ENCODE peak calls at places on chromosome 4, in seven cellular contexts. N is cardiac muscle cell, W is bronchial epithelial cell, O is psoas muscle, U is fibroblast of lung, A is tibial nerve, R is heart left ventricle. T is an unnamed sample.

GRCh38 chr4:3524920-3525319 is 7.3 kb downstream of the LRPAP1 start:
- DNase-seq in N (no peak), W (no peak), O (peak), U (no peak), A (no peak), R (peak), T (no peak)

GRCh38 chr4:155392486-155393184 is 15.9 kb upstream of the MAP9 start:
- DNase-seq in N (no peak), W (peak), O (no peak), U (peak), A (no peak), R (no peak), T (peak)

GRCh38 chr4:42656736-42656985 is 244 bp downstream of the ATP8A1 start:
- DNase-seq in N (no peak), W (no peak), O (no peak), U (no peak), A (no peak), R (no peak), T (no peak)

GRCh38 chr4:122584517-122584916 is 36.3 kb downstream of the IL21 start:
- DNase-seq in N (no peak), W (peak), O (no peak), U (peak), A (no peak), R (no peak), T (peak)

GRCh38 chr4:163681208-163681821 is 186.8 kb downstream of the TMA16 start:
- DNase-seq in N (peak), W (peak), O (no peak), U (no peak), A (no peak), R (no peak), T (no peak)

GRCh38 chr4:38560763-38561558 is 103.0 kb upstream of the KLF3 start:
- DNase-seq in N (no peak), W (peak), O (no peak), U (no peak), A (no peak), R (no peak), T (peak)

GRCh38 chr4:154491731-154492249 is at the start of gene DCHS2:
- DNase-seq in N (peak), W (no peak), O (peak), U (no peak), A (no peak), R (no peak), T (peak)

GRCh38 chr4:121541696-121542095 is 155.1 kb downstream of the ANXA5 start:
- DNase-seq in N (no peak), W (peak), O (no peak), U (no peak), A (no peak), R (no peak), T (peak)

GRCh38 chr4:83356899-83357661 is 22.4 kb upstream of the HPSE start:
- DNase-seq in N (no peak), W (peak), O (no peak), U (peak), A (no peak), R (no peak), T (peak)

GRCh38 chr4:182922551-182923284 is 5.5 kb upstream of the DCTD start:
- DNase-seq in N (no peak), W (no peak), O (no peak), U (peak), A (no peak), R (no peak), T (no peak)

GRCh38 chr4:72567821-72568620 is 1.0 kb downstream of the ADAMTS3 start:
- DNase-seq in N (peak), W (peak), O (peak), U (peak), A (peak), R (peak), T (peak)

GRCh38 chr4:76694056-76694455 is 203.9 kb downstream of the SOWAHB start:
- DNase-seq in N (no peak), W (peak), O (no peak), U (no peak), A (no peak), R (no peak), T (no peak)

GRCh38 chr4:17688011-17688441 is 73.6 kb downstream of the MED28 start:
- DNase-seq in N (no peak), W (no peak), O (no peak), U (peak), A (no peak), R (no peak), T (peak)

GRCh38 chr4:104973708-104974107 is 173.0 kb upstream of the TET2 start:
- DNase-seq in N (no peak), W (peak), O (no peak), U (no peak), A (no peak), R (no peak), T (no peak)

GRCh38 chr4:7194251-7195137 is 2.2 kb downstream of the SORCS2 start:
- DNase-seq in N (peak), W (no peak), O (peak), U (no peak), A (peak), R (no peak), T (no peak)

GRCh38 chr4:159516556-159516955 is 413.7 kb downstream of the RAPGEF2 start:
- DNase-seq in N (no peak), W (no peak), O (no peak), U (peak), A (no peak), R (no peak), T (peak)

GRCh38 chr4:8459867-8460453 is 19.4 kb downstream of the TRMT44 start:
- DNase-seq in N (no peak), W (no peak), O (no peak), U (no peak), A (no peak), R (no peak), T (no peak)

GRCh38 chr4:142315999-142316398 is 530.1 kb downstream of the INPP4B start:
- DNase-seq in N (no peak), W (no peak), O (no peak), U (no peak), A (no peak), R (no peak), T (no peak)

GRCh38 chr4:130368668-130369067 is 1272.7 kb downstream of the C4orf33 start:
- DNase-seq in N (no peak), W (no peak), O (no peak), U (no peak), A (no peak), R (no peak), T (no peak)

GRCh38 chr4:89067407-89067806 is 10.4 kb upstream of the FAM13A start:
- DNase-seq in N (no peak), W (peak), O (no peak), U (peak), A (no peak), R (no peak), T (no peak)

GRCh38 chr4:64271601-64272081 is 137.6 kb downstream of the TECRL start:
- DNase-seq in N (peak), W (no peak), O (peak), U (peak), A (no peak), R (peak), T (peak)

GRCh38 chr4:137755033-137755471 is 222.8 kb upstream of the PCDH18 start:
- DNase-seq in N (no peak), W (peak), O (no peak), U (peak), A (no peak), R (no peak), T (peak)

GRCh38 chr4:156377036-156377700 is 423.5 kb upstream of the CTSO start:
- DNase-seq in N (no peak), W (no peak), O (no peak), U (peak), A (no peak), R (no peak), T (peak)

GRCh38 chr4:120672558-120673147 is 249.9 kb downstream of the PRDM5 start:
- DNase-seq in N (no peak), W (no peak), O (no peak), U (peak), A (no peak), R (no peak), T (no peak)

GRCh38 chr4:57114973-57115372 is 4.8 kb upstream of the IGFBP7 start:
- DNase-seq in N (no peak), W (no peak), O (no peak), U (peak), A (no peak), R (no peak), T (no peak)

GRCh38 chr4:138898282-138898681 is 117.3 kb upstream of the NOCT start:
- DNase-seq in N (no peak), W (peak), O (no peak), U (peak), A (no peak), R (no peak), T (no peak)

GRCh38 chr4:94076498-94076897 is 131.2 kb upstream of the SMARCAD1 start:
- DNase-seq in N (no peak), W (no peak), O (no peak), U (no peak), A (no peak), R (no peak), T (no peak)

GRCh38 chr4:288891-289290 is 16.4 kb downstream of the ZNF732 start:
- DNase-seq in N (no peak), W (peak), O (no peak), U (peak), A (no peak), R (no peak), T (peak)

GRCh38 chr4:156779774-156780173 is 191.8 kb downstream of the PDGFC start:
- DNase-seq in N (no peak), W (peak), O (no peak), U (peak), A (no peak), R (no peak), T (peak)

GRCh38 chr4:160372390-160372789 is 1269.5 kb downstream of the RAPGEF2 start:
- DNase-seq in N (no peak), W (peak), O (no peak), U (no peak), A (no peak), R (no peak), T (no peak)

GRCh38 chr4:122224348-122224747 is 72.2 kb downstream of the BLTP1 start:
- DNase-seq in N (peak), W (peak), O (no peak), U (peak), A (no peak), R (no peak), T (peak)

GRCh38 chr4:38102942-38103604 is 142.9 kb downstream of the PTTG2 start:
- DNase-seq in N (no peak), W (no peak), O (no peak), U (no peak), A (no peak), R (no peak), T (no peak)

GRCh38 chr4:159508917-159509500 is 406.1 kb downstream of the RAPGEF2 start:
- DNase-seq in N (no peak), W (no peak), O (no peak), U (peak), A (no peak), R (no peak), T (peak)

GRCh38 chr4:8316251-8316771 is 46.8 kb downstream of the HTRA3 start:
- DNase-seq in N (no peak), W (no peak), O (peak), U (no peak), A (no peak), R (no peak), T (no peak)

GRCh38 chr4:102817613-102818268 is 9.6 kb downstream of the UBE2D3 start:
- DNase-seq in N (no peak), W (no peak), O (no peak), U (no peak), A (no peak), R (no peak), T (no peak)

GRCh38 chr4:102817021-102817605 is 10.2 kb downstream of the UBE2D3 start:
- DNase-seq in N (no peak), W (peak), O (no peak), U (no peak), A (no peak), R (no peak), T (peak)

GRCh38 chr4:102819588-102820365 is 7.6 kb downstream of the UBE2D3 start:
- DNase-seq in N (no peak), W (no peak), O (no peak), U (peak), A (no peak), R (no peak), T (no peak)

DNA sequence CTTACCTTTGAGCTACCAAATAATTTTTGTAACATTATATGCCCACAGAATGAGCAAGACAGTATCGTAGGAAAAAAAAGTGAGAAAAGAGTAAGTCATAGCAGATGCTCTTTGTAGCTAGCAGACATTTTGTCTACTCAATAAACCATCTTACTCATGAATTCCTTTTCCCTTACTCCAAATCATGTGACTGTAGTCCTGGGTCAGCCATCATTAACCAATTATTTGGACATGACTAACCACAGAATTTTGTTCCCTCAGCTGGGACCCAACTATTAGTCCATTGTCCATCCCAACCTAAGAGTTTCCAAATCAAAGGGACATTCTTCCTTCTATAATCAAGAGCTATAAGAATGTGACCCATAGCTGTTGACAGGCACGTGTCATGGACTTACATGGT is 11.4 kb downstream of the UBE2D3 start:
- DNase-seq in N (no peak), W (peak), O (no peak), U (peak), A (no peak), R (no peak), T (peak)
- H3K4me3 ChIP-seq in N (no peak), W (no peak), O (peak), U (no peak), A (no peak), R (no peak), T (no peak)

DNA sequence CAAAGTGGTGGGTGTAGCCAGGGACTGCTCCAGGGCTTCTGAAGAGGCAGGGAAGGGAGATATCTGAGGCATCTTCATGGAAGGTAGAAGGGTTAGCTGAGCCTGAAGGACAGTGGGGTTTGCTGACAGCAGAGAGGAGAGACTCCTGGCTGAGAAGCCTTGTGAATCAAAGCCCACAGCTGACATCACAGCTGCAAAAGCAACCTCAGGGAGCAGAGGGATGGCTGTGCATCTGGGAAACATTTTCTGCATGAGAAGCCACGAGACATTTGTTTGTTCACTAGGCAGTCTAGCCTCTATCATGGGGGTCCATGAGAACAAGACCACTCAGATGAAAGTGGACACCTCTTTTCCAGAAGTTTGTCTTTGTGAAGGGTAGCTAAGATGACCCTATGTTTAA is 314.0 kb downstream of the RAB28 start:
- DNase-seq in N (no peak), W (no peak), O (no peak), U (peak), A (no peak), R (no peak), T (no peak)
- H3K4me3 ChIP-seq in N (no peak), W (no peak), O (no peak), U (no peak), A (no peak), R (no peak), T (no peak)

GRCh38 chr4:15917297-15917696 is 21.2 kb downstream of the FGFBP1 start:
- DNase-seq in N (no peak), W (no peak), O (no peak), U (peak), A (no peak), R (no peak), T (no peak)

GRCh38 chr4:15914736-15915135 is 23.8 kb downstream of the FGFBP1 start:
- DNase-seq in N (no peak), W (peak), O (no peak), U (no peak), A (no peak), R (no peak), T (peak)

GRCh38 chr4:15920723-15921591 is 17.6 kb downstream of the FGFBP1 start:
- DNase-seq in N (peak), W (peak), O (no peak), U (peak), A (peak), R (peak), T (peak)

GRCh38 chr4:15921592-15921932 is 17.0 kb downstream of the FGFBP1 start:
- DNase-seq in N (no peak), W (no peak), O (no peak), U (no peak), A (no peak), R (no peak), T (no peak)

DNA sequence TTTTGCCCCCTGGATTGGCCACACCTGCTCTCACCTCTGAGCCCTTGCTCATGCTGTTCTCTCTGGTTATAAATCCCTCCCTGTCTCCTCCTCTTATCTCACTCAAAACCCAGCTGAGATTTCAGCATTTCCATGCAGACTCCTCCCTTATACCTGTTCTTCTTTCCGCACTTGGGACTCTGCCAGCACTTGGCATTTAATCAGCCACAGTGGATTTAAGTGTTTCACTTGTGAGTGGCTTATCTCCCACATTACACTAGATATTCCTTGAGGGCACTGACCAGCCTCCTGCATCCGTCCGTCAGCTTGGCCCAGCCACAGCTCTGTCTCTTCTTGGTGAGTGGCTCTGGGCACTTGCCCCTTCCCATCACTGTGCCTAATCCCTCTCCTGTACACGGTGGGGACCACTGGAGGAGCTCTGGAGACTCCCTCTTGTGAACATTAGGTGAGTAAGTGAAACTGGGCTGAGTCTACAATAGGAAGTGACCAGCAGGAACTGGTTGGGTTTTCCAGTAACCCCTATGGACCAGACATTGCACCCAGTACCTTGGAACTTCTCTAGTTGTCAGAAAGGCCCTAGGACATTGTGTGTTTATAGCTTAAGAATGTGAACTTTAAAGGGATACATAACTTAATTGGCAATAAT is 19.9 kb downstream of the FGFBP1 start:
- DNase-seq in N (peak), W (peak), O (no peak), U (no peak), A (no peak), R (no peak), T (peak)
- H3K4me3 ChIP-seq in N (no peak), W (peak), O (no peak), U (no peak), A (no peak), R (no peak), T (no peak)

DNA sequence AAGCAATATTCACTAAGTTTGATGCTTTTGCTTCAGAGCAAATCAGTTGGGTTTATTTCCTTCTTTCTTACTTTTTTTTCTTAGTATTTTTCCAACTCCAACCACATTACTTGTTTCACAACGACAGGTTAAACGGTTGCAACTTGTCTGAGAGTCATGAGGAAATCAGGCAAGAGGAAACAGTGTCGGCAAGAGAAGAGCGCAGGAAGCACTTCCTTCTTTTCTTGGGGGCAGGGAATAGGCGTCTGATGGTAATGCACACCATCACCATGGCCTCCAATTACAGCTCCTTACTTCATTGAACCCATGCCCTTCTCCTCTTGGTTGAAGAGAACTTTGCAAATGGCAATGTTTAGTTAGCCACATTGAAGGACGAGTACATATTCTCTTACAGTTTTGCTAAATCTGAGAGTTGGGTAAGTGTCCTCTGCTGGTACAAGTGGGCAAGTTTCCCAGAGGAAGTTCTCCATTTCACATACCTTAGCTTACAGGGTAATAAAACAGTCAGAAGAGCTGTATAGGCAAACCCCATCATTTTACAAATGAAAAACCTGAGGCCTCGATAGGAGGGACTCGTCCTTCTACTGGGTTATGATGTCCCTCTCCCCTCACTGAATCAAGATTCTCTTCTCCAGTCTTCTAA is 8.3 kb upstream of the CXCL8 start:
- DNase-seq in N (no peak), W (no peak), O (no peak), U (no peak), A (no peak), R (no peak), T (no peak)
- H3K4me3 ChIP-seq in N (no peak), W (no peak), O (no peak), U (no peak), A (no peak), R (no peak), T (no peak)

DNA sequence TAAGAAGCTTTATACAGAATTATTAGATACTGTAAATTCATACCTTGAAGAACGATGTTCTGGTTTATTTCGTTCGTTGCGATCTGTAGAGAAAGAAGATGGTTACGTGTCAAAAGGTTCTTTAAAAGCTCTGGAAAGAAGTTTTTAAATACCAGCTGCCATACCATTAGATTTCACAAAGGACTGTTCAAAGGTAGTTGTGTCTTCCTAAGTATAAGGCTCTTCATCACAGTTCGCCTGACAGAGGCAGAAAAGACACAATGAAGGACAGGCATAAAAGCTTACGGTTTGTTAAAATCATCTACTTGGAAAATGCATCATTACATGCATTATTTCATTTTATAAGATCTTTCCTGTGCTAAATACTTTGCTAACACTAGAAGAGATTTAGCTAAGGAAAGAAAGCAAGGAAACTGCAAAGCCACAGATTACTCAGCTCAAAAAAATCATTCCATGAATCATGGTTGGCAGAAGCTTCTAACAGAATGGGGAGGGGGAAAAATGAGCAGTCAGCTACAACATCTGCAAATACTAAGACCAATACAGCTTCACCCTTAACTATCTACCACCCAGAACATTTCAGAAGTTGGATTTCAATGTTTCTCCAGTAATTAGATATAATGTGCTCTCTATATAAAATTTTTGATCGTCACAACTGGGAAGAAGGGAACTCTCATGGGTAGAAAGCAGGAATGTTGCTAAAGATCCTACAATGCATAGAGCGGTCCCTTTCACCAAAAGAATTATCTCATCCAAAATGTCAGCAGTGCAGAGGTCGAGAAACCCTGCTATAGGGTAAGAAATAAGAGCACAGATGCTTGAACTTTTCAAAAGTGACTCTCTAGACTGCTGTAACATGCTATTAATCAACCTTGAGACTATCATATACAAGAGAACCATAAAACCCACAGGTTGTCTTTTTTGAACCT is 50.7 kb upstream of the PRSS48 start:
- DNase-seq in N (no peak), W (peak), O (no peak), U (peak), A (no peak), R (no peak), T (peak)
- H3K4me3 ChIP-seq in N (no peak), W (no peak), O (peak), U (peak), A (peak), R (peak), T (peak)